ENCODE peak calls at places on chromosomes 16 and 17, in eight cellular contexts. K is caudate nucleus, F is Caki2, E is mucosa of descending colon, X is mammary epithelial cell, O is fibroblast of mammary gland, G is HCEC 1CT, L is hippocampal formation. J is an unnamed sample.

GRCh38 chr16:29312835-29313558 is 93.5 kb downstream of the NPIPB11 start:
- DNase-seq in K (no peak), X (no peak), E (no peak), O (no peak), G (no peak), F (no peak), L (no peak), J (no peak)

GRCh38 chr16:22728167-22728836 is 85.7 kb upstream of the HS3ST2 start:
- DNase-seq in F (peak; percentile 89), G (no peak), L (no peak), K (no peak), E (no peak), O (no peak), X (no peak), J (no peak)

GRCh38 chr16:1721372-1721771 is 15.4 kb downstream of the MAPK8IP3 start:
- DNase-seq in E (no peak), O (no peak), F (no peak), G (no peak), X (no peak), L (no peak), K (no peak), J (no peak)

GRCh38 chr17:39069114-39069756 is 82.2 kb downstream of the PLXDC1 start:
- DNase-seq in K (no peak), G (peak; percentile 60), O (peak; percentile 53), X (peak; percentile 32), L (no peak), F (peak; percentile 24), E (peak; percentile 40), J (peak; percentile 44)

GRCh38 chr16:84931506-84931905 is 79.8 kb downstream of the ZDHHC7 start:
- DNase-seq in K (no peak), E (no peak), F (no peak), L (no peak), G (no peak), X (no peak), O (no peak), J (no peak)

GRCh38 chr17:65514082-65514481 is 47.4 kb downstream of the AXIN2 start:
- DNase-seq in K (no peak), F (no peak), E (no peak), G (peak; percentile 67), O (peak; percentile 92), X (peak; percentile 67), L (no peak), J (no peak)

GRCh38 chr16:11291021-11291716 is 10.0 kb upstream of the PRM1 start:
- DNase-seq in G (no peak), K (no peak), O (no peak), X (no peak), E (no peak), F (no peak), L (no peak), J (no peak)

GRCh38 chr17:39626171-39626670 is 531 bp upstream of the PPP1R1B start:
- DNase-seq in L (no peak), F (no peak), E (no peak), K (peak; percentile 58), G (no peak), X (no peak), O (no peak), J (no peak)

GRCh38 chr17:67105213-67105612 is 60.9 kb downstream of the CACNG1 start:
- DNase-seq in F (no peak), L (no peak), X (peak; percentile 70), G (peak; percentile 94), O (peak; percentile 81), K (no peak), E (no peak), J (no peak)

GRCh38 chr16:16857603-16858283 is 478.8 kb downstream of the NPIPA7 start:
- DNase-seq in G (no peak), F (peak; percentile 18), K (no peak), L (peak; percentile 3), O (no peak), E (no peak), X (no peak), J (no peak)

GRCh38 chr17:17824780-17825614 is 11.8 kb downstream of the SREBF1 start:
- DNase-seq in L (no peak), O (no peak), K (no peak), G (no peak), F (no peak), E (no peak), X (no peak), J (no peak)

GRCh38 chr16:9091867-9092281 is 430 bp downstream of the HAPSTR1 start:
- DNase-seq in G (peak; percentile 22), O (no peak), X (peak; percentile 58), E (peak; percentile 46), L (no peak), K (no peak), F (peak; percentile 73), J (no peak)

GRCh38 chr17:29709861-29710849 is 87.4 kb upstream of the CORO6 start:
- DNase-seq in K (no peak), E (no peak), L (no peak), X (no peak), G (peak; percentile 45), O (peak; percentile 59), F (peak; percentile 95), J (peak; percentile 93)

GRCh38 chr17:81966343-81967243 is 5.6 kb upstream of the NOTUM start:
- DNase-seq in K (peak; percentile 32), O (no peak), L (peak; percentile 36), X (no peak), F (no peak), E (peak; percentile 76), G (peak; percentile 39), J (no peak)

GRCh38 chr16:70437582-70438324 is 1.1 kb downstream of the ST3GAL2 start:
- DNase-seq in O (peak; percentile 70), X (peak; percentile 34), K (no peak), G (peak; percentile 25), F (no peak), E (no peak), L (no peak), J (peak; percentile 32)

GRCh38 chr16:56691885-56692284 is 9.6 kb downstream of the MT1X start:
- DNase-seq in E (peak; percentile 62), O (peak; percentile 30), K (no peak), G (no peak), L (no peak), F (peak; percentile 96), X (peak; percentile 98), J (peak; percentile 51)

GRCh38 chr17:60077672-60078519 is 825 bp downstream of the HEATR6 start:
- DNase-seq in E (no peak), L (no peak), O (peak; percentile 72), X (no peak), G (peak; percentile 30), K (no peak), F (peak; percentile 32), J (peak; percentile 55)

GRCh38 chr17:82461827-82462524 is 3.4 kb downstream of the NARF start:
- DNase-seq in O (no peak), L (no peak), K (no peak), E (no peak), F (no peak), G (no peak), X (no peak), J (no peak)

GRCh38 chr16:90028985-90029384 is 9.7 kb upstream of the DBNDD1 start:
- DNase-seq in L (no peak), X (no peak), E (no peak), K (no peak), O (no peak), G (no peak), F (no peak), J (no peak)

GRCh38 chr16:67394271-67395104 is 1.2 kb upstream of the TPPP3 start:
- DNase-seq in F (no peak), E (no peak), L (no peak), X (no peak), O (no peak), G (no peak), K (no peak), J (no peak)

GRCh38 chr16:47141773-47142468 is 1.8 kb downstream of the NETO2 start:
- DNase-seq in X (peak; percentile 92), E (peak; percentile 89), K (peak; percentile 70), O (peak; percentile 83), L (peak; percentile 84), G (peak; percentile 73), F (peak; percentile 67), J (peak; percentile 85)

GRCh38 chr17:16215002-16215272 is 397 bp downstream of the NCOR1 start:
- DNase-seq in O (no peak), L (no peak), G (no peak), X (no peak), E (peak; percentile 55), F (no peak), K (no peak), J (no peak)

GRCh38 chr16:49213594-49213993 is 68.0 kb downstream of the CBLN1 start:
- DNase-seq in X (no peak), L (no peak), K (no peak), O (no peak), E (no peak), G (no peak), F (no peak), J (no peak)

GRCh38 chr16:56426585-56426984 is 1.2 kb upstream of the AMFR start:
- DNase-seq in L (no peak), K (no peak), X (peak; percentile 60), G (no peak), E (no peak), O (peak; percentile 2), F (peak; percentile 13), J (peak; percentile 15)

GRCh38 chr16:67284699-67285646 is 5.6 kb downstream of the PLEKHG4 start:
- DNase-seq in G (peak; percentile 39), O (peak; percentile 18), K (no peak), X (peak; percentile 59), E (peak; percentile 61), F (no peak), L (no peak), J (peak; percentile 18)

J was measured in kidney glomerular epithelial cell.